ENCODE peak calls at places on chromosomes 12 and 14, in seven cellular contexts. M is HCT116, K is sigmoid colon, R is A549, N is H1, H is IMR-90, G is heart left ventricle. O is an unnamed sample.

GRCh38 chr12:68850390-68850789 is 42.4 kb downstream of the MDM2 start:
- DNase-seq in M (no peak), K (no peak), R (no peak), N (no peak), H (no peak), G (no peak), O (no peak)

GRCh38 chr12:41552507-41553047 is 364.5 kb downstream of the PDZRN4 start:
- DNase-seq in M (no peak), K (no peak), R (no peak), N (no peak), H (no peak), G (no peak), O (no peak)

GRCh38 chr12:50845021-50845647 is 2.4 kb downstream of the TMPRSS12 start:
- DNase-seq in M (no peak), K (no peak), R (no peak), N (no peak), H (peak; percentile 33), G (no peak), O (no peak)

GRCh38 chr12:12585115-12585862 is 22.6 kb upstream of the DUSP16 start:
- DNase-seq in M (no peak), K (no peak), R (no peak), N (no peak), H (no peak), G (no peak), O (no peak)

GRCh38 chr12:58818546-58818945 is 101.8 kb downstream of the LRIG3 start:
- DNase-seq in M (no peak), K (no peak), R (no peak), N (no peak), H (peak; percentile 72), G (no peak), O (no peak)

GRCh38 chr12:8692573-8692972 is 5.2 kb upstream of the RIMKLB start:
- DNase-seq in M (no peak), K (peak; percentile 84), R (no peak), N (peak; percentile 46), H (peak; percentile 71), G (no peak), O (peak; percentile 54)

GRCh38 chr14:71261206-71261605 is 353.9 kb downstream of the PCNX1 start:
- DNase-seq in M (no peak), K (no peak), R (no peak), N (no peak), H (peak; percentile 65), G (no peak), O (no peak)

GRCh38 chr14:76870146-76870545 is 43.9 kb downstream of the LRRC74A start:
- DNase-seq in M (no peak), K (no peak), R (peak; percentile 45), N (no peak), H (no peak), G (no peak), O (no peak)

GRCh38 chr14:68819260-68819691 is 26.4 kb upstream of the ZFP36L1 start:
- DNase-seq in M (peak; percentile 90), K (peak; percentile 88), R (no peak), N (peak; percentile 73), H (peak; percentile 66), G (peak; percentile 45), O (peak; percentile 75)

GRCh38 chr14:76918751-76919421 is 92.7 kb downstream of the LRRC74A start:
- DNase-seq in M (peak; percentile 73), K (peak; percentile 99), R (peak; percentile 95), N (no peak), H (peak; percentile 99), G (peak; percentile 97), O (peak; percentile 98)

GRCh38 chr14:40656301-40656700 is 950.4 kb upstream of the LRFN5 start:
- DNase-seq in M (no peak), K (no peak), R (no peak), N (no peak), H (no peak), G (no peak), O (no peak)

GRCh38 chr12:113056631-113057488 is at the start of gene DTX1:
- DNase-seq in M (no peak), K (no peak), R (no peak), N (no peak), H (no peak), G (peak; percentile 57), O (no peak)

GRCh38 chr12:104506691-104507401 is 50.1 kb downstream of the CHST11 start:
- DNase-seq in M (no peak), K (no peak), R (no peak), N (peak; percentile 54), H (no peak), G (peak; percentile 41), O (no peak)

GRCh38 chr14:48323655-48324054 is 648.2 kb upstream of the MDGA2 start:
- DNase-seq in M (no peak), K (no peak), R (no peak), N (no peak), H (peak; percentile 60), G (no peak), O (no peak)

GRCh38 chr12:121802843-121803698 is 738 bp upstream of the SETD1B start:
- DNase-seq in M (peak; percentile 89), K (peak; percentile 96), R (peak; percentile 87), N (peak; percentile 88), H (peak; percentile 96), G (peak; percentile 90), O (peak; percentile 89)

GRCh38 chr12:31650927-31651326 is 8.6 kb upstream of the ETFBKMT start:
- DNase-seq in M (no peak), K (no peak), R (no peak), N (no peak), H (no peak), G (no peak), O (no peak)

GRCh38 chr12:117367006-117367638 is 5.7 kb upstream of the NOS1 start:
- DNase-seq in M (peak; percentile 69), K (peak; percentile 74), R (peak; percentile 90), N (peak; percentile 95), H (peak; percentile 53), G (peak; percentile 45), O (peak; percentile 22)

GRCh38 chr12:112813836-112814235 is 22.3 kb downstream of the RPH3A start:
- DNase-seq in M (no peak), K (no peak), R (no peak), N (no peak), H (no peak), G (no peak), O (no peak)

GRCh38 chr14:33127531-33127930 is 188.9 kb downstream of the NPAS3 start:
- DNase-seq in M (no peak), K (no peak), R (no peak), N (no peak), H (no peak), G (no peak), O (no peak)

GRCh38 chr12:53221203-53222076 is 10.6 kb downstream of the RARG start:
- DNase-seq in M (no peak), K (peak; percentile 85), R (peak; percentile 69), N (peak; percentile 90), H (peak; percentile 51), G (peak; percentile 83), O (peak; percentile 75)
- TF ChIP-seq POLR2A in M (peak; percentile 67), K (peak; percentile 87), R (peak; percentile 61), N (no peak), H (peak; percentile 62), G (no peak), O (peak; percentile 51)

GRCh38 chr14:28571636-28572035 is 195.0 kb upstream of the FOXG1 start:
- DNase-seq in M (no peak), K (no peak), R (no peak), N (no peak), H (no peak), G (no peak), O (no peak)
- H3K9me3 ChIP-seq in M (peaks cover 35% of the 10 kb centered on the region), K (no peaks in the 10 kb centered on the region), R (peaks cover 16% of the 10 kb centered on the region), N (no peaks in the 10 kb centered on the region), H (peaks cover 8% of the 10 kb centered on the region), G (no peaks in the 10 kb centered on the region), O (no peaks in the 10 kb centered on the region)

DNA sequence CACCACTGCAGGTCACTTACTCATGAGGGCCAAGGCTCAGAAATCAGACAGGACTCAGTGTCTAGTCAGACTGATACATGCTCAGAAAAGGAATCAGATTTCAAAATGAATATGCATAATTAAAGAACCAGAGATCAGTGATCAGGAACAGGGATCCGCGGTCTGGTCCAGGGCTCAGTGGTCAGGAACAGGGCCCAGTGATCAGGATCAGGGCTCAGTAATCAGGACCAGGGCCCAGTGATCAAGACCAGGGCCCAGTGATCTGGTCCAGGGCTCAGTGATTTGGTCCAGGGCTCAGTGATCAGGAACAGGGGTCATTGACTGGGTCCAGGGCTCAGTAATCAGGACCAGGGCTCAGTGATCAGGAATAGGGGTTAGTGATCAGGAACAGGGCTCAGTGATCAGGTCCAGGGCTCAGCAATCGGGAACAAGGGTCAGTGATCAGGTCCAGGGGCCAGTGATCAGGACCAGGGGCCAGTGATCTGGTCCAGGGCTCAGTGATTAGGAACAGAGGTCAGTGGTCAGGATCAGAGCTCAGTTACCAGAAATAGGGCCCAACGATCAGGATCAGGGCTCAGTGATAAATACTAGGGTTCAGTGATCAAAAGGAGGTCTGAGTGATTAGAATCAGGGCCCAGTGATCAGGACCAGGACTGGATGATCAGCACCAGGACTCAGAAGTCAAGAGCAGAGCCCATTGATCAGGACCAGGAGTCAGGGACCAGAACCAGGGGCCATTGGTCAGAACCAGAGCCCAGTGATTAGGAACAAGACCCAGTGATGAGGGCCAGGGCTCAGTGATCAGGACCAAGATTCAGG is 175.3 kb downstream of the TMEM121 start:
- DNase-seq in M (no peak), K (peak; percentile 30), R (no peak), N (no peak), H (no peak), G (no peak), O (no peak)
- TF ChIP-seq POLR2A in M (no peak), K (no peak), R (no peak), N (no peak), H (no peak), G (no peak), O (no peak)

GRCh38 chr14:89598548-89599186 is 181.6 kb upstream of the FOXN3 start:
- DNase-seq in M (peak; percentile 16), K (no peak), R (no peak), N (no peak), H (peak; percentile 38), G (no peak), O (no peak)

GRCh38 chr14:89603938-89604480 is 187.0 kb upstream of the FOXN3 start:
- DNase-seq in M (no peak), K (no peak), R (no peak), N (no peak), H (no peak), G (no peak), O (no peak)

GRCh38 chr14:89600029-89600428 is 183.0 kb upstream of the FOXN3 start:
- DNase-seq in M (no peak), K (no peak), R (no peak), N (no peak), H (no peak), G (no peak), O (no peak)

DNA sequence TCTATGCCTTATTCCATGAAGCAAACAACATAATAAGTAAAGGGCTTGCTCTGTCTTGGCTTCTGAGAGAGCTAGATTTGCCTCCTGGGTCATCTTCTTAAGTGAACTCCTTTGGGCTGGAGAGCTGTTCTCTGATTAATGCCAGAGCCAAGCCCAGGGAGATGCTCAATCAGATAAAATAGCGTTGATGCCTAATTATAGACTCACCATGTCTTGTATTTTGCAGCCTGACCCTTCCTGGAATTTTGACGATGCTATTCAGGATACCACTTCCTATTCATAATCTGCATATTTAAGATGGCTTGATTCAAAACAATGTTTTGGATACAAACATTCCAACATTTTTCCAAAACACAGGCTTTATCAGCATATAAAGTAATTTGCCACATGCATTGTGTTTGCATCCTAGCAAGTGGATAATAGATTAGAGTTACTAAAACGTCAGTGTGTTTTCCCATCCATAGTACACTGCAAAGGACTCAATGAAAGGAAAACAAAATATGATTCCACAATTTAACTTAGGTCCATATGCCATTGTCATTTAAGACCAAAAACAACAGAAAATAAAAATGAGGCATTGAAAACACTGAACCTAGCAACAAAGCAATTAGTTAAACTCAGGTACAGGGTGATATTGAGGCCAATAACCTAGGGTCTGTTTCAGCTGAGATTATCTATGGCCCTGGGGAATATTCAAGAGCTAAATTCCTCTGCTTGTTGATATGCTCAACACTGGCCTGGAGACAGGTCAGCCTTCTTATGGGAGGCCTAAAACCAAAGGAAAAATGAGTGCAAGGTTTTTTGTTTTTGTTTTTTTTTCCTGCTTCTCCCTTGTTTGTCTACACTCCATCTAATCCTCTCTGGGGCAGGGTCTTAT is 184.2 kb upstream of the FOXN3 start:
- DNase-seq in M (no peak), K (no peak), R (no peak), N (no peak), H (no peak), G (no peak), O (no peak)
- H3K9me3 ChIP-seq in M (peaks cover 20% of the 10 kb centered on the region), K (peaks cover 7% of the 10 kb centered on the region), R (peaks cover 45% of the 10 kb centered on the region), N (peaks cover 12% of the 10 kb centered on the region), H (peaks cover 15% of the 10 kb centered on the region), G (no peaks in the 10 kb centered on the region), O (peaks cover 24% of the 10 kb centered on the region)

O was measured in uterus.